ENCODE peak calls at places on chromosomes 2 and 18, in five cellular contexts. P is HTR-8/SVneo, R is esophagus squamous epithelium, Q is T follicular helper cell, L is frontal cortex. C is an unnamed sample.

GRCh38 chr2:175684466-175684865 is 317.6 kb downstream of the LNPK start:
- DNase-seq in P (no peak), R (no peak), Q (no peak), L (no peak), C (no peak)

GRCh38 chr18:20971886-20972267 is 139.7 kb downstream of the ROCK1 start:
- DNase-seq in P (peak; percentile 13), R (no peak), Q (no peak), L (no peak), C (no peak)

GRCh38 chr18:79910563-79910962 is 40.9 kb downstream of the SLC66A2 start:
- DNase-seq in P (no peak), R (no peak), Q (no peak), L (no peak), C (no peak)

GRCh38 chr2:191677646-191678436 is at the start of gene NABP1:
- DNase-seq in P (peak; percentile 85), R (peak; percentile 89), Q (peak; percentile 99), L (peak; percentile 90), C (peak; percentile 97)

GRCh38 chr18:74019864-74020263 is 127.8 kb downstream of the FBXO15 start:
- DNase-seq in P (no peak), R (no peak), Q (no peak), L (no peak), C (no peak)

GRCh38 chr18:45046226-45046625 is 365.5 kb downstream of the SETBP1 start:
- DNase-seq in P (no peak), R (no peak), Q (no peak), L (no peak), C (no peak)

GRCh38 chr18:42275138-42275535 is 320.1 kb downstream of the PIK3C3 start:
- DNase-seq in P (no peak), R (no peak), Q (no peak), L (no peak), C (no peak)

GRCh38 chr2:172856561-172856960 is 120.9 kb downstream of the RAPGEF4 start:
- DNase-seq in P (no peak), R (no peak), Q (no peak), L (no peak), C (no peak)

GRCh38 chr18:59582395-59582794 is 114.8 kb downstream of the CCBE1 start:
- DNase-seq in P (no peak), R (no peak), Q (no peak), L (no peak), C (no peak)

GRCh38 chr2:179701524-179702110 is 159.8 kb downstream of the ZNF385B start:
- DNase-seq in P (peak; percentile 38), R (no peak), Q (no peak), L (no peak), C (no peak)

GRCh38 chr2:110173523-110173922 is 31.3 kb downstream of the NPHP1 start:
- DNase-seq in P (no peak), R (no peak), Q (no peak), L (no peak), C (no peak)

GRCh38 chr2:42962521-42962953 is 170.2 kb upstream of the HAAO start:
- DNase-seq in P (no peak), R (no peak), Q (no peak), L (no peak), C (no peak)

GRCh38 chr2:113233593-113234550 is 44.8 kb downstream of the PAX8 start:
- DNase-seq in P (no peak), R (no peak), Q (no peak), L (no peak), C (no peak)

GRCh38 chr18:78903436-78904178 is 76.0 kb upstream of the SALL3 start:
- DNase-seq in P (no peak), R (no peak), Q (no peak), L (no peak), C (no peak)

GRCh38 chr2:109611467-109612095 is 2.2 kb downstream of the SEPTIN10 start:
- DNase-seq in P (no peak), R (no peak), Q (no peak), L (no peak), C (no peak)

GRCh38 chr2:28420717-28421116 is 28.1 kb downstream of the FOSL2 start:
- DNase-seq in P (no peak), R (no peak), Q (no peak), L (no peak), C (no peak)

GRCh38 chr2:15038373-15039364 is 406.2 kb downstream of the LRATD1 start:
- DNase-seq in P (no peak), R (no peak), Q (no peak), L (no peak), C (no peak)

GRCh38 chr2:33477473-33478468 is 1.3 kb downstream of the RASGRP3 start:
- DNase-seq in P (no peak), R (no peak), Q (no peak), L (no peak), C (no peak)

GRCh38 chr2:209413615-209414014 is 10.2 kb upstream of the MAP2 start:
- DNase-seq in P (no peak), R (no peak), Q (no peak), L (no peak), C (no peak)

GRCh38 chr2:65436825-65437221 is 4.4 kb upstream of the SPRED2 start:
- DNase-seq in P (no peak), R (no peak), Q (no peak), L (no peak), C (no peak)